ENCODE peak calls at places on chromosomes 7 and 10, in six cellular contexts. F is GM23338, W is right cardiac atrium, B is heart right ventricle, Y is lower lobe of right lung, R is aorta. S is an unnamed sample.

GRCh38 chr10:4243651-4244050 is 458.6 kb upstream of the KLF6 start:
- ATAC-seq in F (no peak), W (peak; percentile 82), Y (no peak), R (peak; percentile 86), B (peak; percentile 57), S (peak; percentile 90)

GRCh38 chr7:151339651-151340377 is 1.8 kb upstream of the NUB1 start:
- ATAC-seq in Y (no peak), W (no peak), R (no peak), B (no peak), F (no peak), S (no peak)

GRCh38 chr7:72467237-72467636 is 55.1 kb upstream of the CALN1 start:
- ATAC-seq in W (no peak), F (no peak), R (no peak), Y (no peak), B (no peak), S (no peak)

GRCh38 chr7:98368721-98369120 is 32.2 kb downstream of the BAIAP2L1 start:
- ATAC-seq in W (no peak), Y (no peak), F (no peak), B (no peak), R (no peak), S (no peak)

GRCh38 chr7:127909424-127910152 is 121.6 kb downstream of the LRRC4 start:
- ATAC-seq in Y (no peak), F (no peak), R (no peak), B (no peak), W (no peak), S (no peak)

GRCh38 chr7:155310425-155311114 is 12.9 kb downstream of the INSIG1 start:
- ATAC-seq in R (no peak), B (no peak), W (no peak), Y (no peak), F (no peak), S (no peak)

GRCh38 chr7:130365511-130366441 is 14.5 kb upstream of the CPA1 start:
- ATAC-seq in R (no peak), Y (no peak), B (no peak), F (peak; percentile 74), W (no peak), S (peak; percentile 25)

GRCh38 chr7:64463636-64464375 is 99.1 kb downstream of the ZNF680 start:
- ATAC-seq in R (peak; percentile 94), F (peak; percentile 61), Y (peak; percentile 88), B (peak; percentile 100), W (peak; percentile 100), S (peak; percentile 89)

GRCh38 chr10:33161550-33162247 is 172.8 kb downstream of the NRP1 start:
- ATAC-seq in Y (no peak), R (no peak), F (no peak), B (no peak), W (no peak), S (no peak)

GRCh38 chr10:34748767-34749166 is 66.3 kb downstream of the PARD3 start:
- ATAC-seq in Y (no peak), F (no peak), B (no peak), W (no peak), R (no peak), S (no peak)

GRCh38 chr10:33153968-33154327 is 180.5 kb downstream of the NRP1 start:
- ATAC-seq in F (no peak), R (no peak), B (no peak), W (no peak), Y (no peak), S (no peak)

GRCh38 chr7:137870078-137870477 is 23.3 kb upstream of the DGKI start:
- ATAC-seq in W (no peak), Y (no peak), R (no peak), F (no peak), B (no peak), S (no peak)

GRCh38 chr7:22173884-22174573 is 182.9 kb downstream of the RAPGEF5 start:
- ATAC-seq in R (no peak), F (no peak), Y (no peak), W (peak; percentile 73), B (no peak), S (no peak)

GRCh38 chr10:3486346-3487065 is 298.5 kb downstream of the KLF6 start:
- ATAC-seq in Y (peak; percentile 79), F (peak; percentile 95), W (no peak), R (no peak), B (no peak), S (no peak)

GRCh38 chr10:49508654-49509053 is 30.3 kb downstream of the ERCC6 start:
- ATAC-seq in Y (no peak), R (no peak), B (no peak), W (no peak), F (no peak), S (no peak)

DNA sequence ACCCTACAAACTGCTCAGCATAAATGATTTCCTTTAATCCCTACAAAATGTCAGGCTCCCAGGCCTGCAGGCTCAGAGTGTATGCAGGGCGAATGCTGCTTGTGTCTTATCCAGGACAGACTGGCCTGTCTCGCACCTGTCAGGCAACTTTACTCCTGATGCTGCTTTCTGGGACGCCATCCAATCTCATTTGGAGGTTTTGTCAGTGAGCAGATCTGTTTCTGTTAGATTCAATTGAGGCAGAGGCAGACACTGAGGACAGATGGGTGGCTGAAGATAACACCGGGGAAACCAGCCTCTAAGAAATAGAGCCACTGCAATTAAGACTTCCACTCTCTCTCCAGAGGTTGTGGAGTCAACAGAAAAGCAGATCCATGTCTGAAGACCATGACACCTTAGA is 115.6 kb downstream of the DPP6 start:
- ATAC-seq in W (no peak), R (no peak), F (no peak), Y (no peak), B (no peak), S (no peak)
- H3K4me3 ChIP-seq in W (no peak overlapping the region), R (no peak overlapping the region), F (no peak overlapping the region), Y (no peak overlapping the region), B (no peak overlapping the region), S (no peak overlapping the region)

GRCh38 chr10:8075282-8076260 is 21.1 kb downstream of the GATA3 start:
- ATAC-seq in W (no peak), R (no peak), B (no peak), Y (no peak), F (peak; percentile 22), S (no peak)
- H3K4me3 ChIP-seq in W (no peak overlapping the region), R (no peak overlapping the region), B (no peak overlapping the region), Y (no peak overlapping the region), F (peak overlapping the region; percentile 3), S (no peak overlapping the region)

DNA sequence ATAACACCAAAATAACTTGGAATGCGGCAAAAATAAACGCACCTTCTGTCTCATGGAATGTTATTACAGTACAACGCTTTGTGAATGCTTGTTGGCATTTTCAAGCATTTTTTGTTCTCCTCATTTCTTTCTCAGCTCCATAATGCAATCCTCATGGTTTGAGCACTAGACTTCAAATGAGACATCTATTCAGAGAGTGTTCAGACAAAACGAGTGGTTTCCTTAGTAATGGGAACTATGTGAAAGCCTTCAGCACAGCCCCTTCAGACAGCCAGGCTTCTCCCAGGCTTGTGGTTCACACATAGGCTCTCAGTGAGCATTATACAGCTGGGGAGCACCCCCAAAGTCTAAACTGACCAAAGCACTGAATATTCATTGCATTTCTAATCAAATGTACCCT is 8.6 kb upstream of the LRRN3 start:
- ATAC-seq in W (no peak), R (no peak), Y (no peak), F (peak; percentile 48), B (no peak), S (no peak)
- H3K4me3 ChIP-seq in W (no peak overlapping the region), R (peak overlapping the region; percentile 41), Y (no peak overlapping the region), F (no peak overlapping the region), B (no peak overlapping the region), S (no peak overlapping the region)

GRCh38 chr7:17937506-17938115 is 2.7 kb downstream of the SNX13 start:
- ATAC-seq in B (no peak), F (no peak), W (no peak), R (no peak), Y (no peak), S (no peak)
- H3K4me3 ChIP-seq in B (peak overlapping the region; percentile 95), F (peak overlapping the region; percentile 85), W (peak overlapping the region; percentile 12), R (no peak overlapping the region), Y (no peak overlapping the region), S (peak overlapping the region; percentile 92)

GRCh38 chr7:28853150-28853549 is 105.0 kb downstream of the TRIL start:
- ATAC-seq in F (no peak), R (no peak), B (no peak), Y (no peak), W (no peak), S (no peak)
- H3K4me3 ChIP-seq in F (peak overlapping the region; percentile 81), R (no peak overlapping the region), B (no peak overlapping the region), Y (no peak overlapping the region), W (peak overlapping the region; percentile 66), S (no peak overlapping the region)

GRCh38 chr10:81875680-81876252 is 772 bp downstream of the NRG3 start:
- ATAC-seq in B (no peak), Y (peak; percentile 4), F (peak; percentile 8), R (no peak), W (peak; percentile 13), S (no peak)

GRCh38 chr10:81873932-81874816 is 820 bp upstream of the NRG3 start:
- ATAC-seq in R (peak; percentile 16), F (peak; percentile 84), B (peak; percentile 67), W (peak; percentile 75), Y (peak; percentile 91), S (peak; percentile 19)

GRCh38 chr10:81873231-81873931 is 1.6 kb upstream of the NRG3 start:
- ATAC-seq in Y (no peak), B (no peak), W (no peak), F (no peak), R (no peak), S (no peak)

GRCh38 chr10:81874878-81875679 is at the start of gene NRG3:
- ATAC-seq in B (no peak), Y (peak; percentile 46), W (peak; percentile 30), R (no peak), F (no peak), S (peak; percentile 22)

DNA sequence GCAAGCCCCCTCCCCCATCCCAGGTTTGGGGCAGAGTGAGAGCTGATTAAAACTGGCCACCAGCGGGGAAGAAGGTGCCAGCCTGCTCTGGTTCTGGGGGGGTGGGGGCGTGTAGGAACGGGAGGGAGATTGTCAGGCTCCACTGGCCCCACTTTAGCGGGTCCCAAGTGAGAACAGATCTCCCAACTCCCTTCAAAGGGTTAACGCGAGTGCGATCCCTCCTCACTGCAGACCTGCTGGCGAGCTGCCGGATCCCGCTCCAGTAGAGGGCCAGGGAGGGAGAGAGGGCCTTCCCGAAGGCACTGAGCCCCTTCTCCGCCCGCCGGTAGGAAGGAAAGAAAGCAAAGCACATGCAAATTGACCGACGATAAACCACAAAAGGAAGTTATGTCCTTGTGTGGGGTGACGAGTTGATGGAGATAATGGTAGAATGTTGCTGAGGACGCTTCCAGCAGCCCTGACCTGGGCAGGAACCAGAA is 1.3 kb downstream of the NRG3 start:
- ATAC-seq in W (peak; percentile 59), Y (no peak), R (no peak), B (no peak), F (peak; percentile 68), S (no peak)
- H3K4me3 ChIP-seq in W (peak overlapping the region; percentile 2), Y (peak overlapping the region; percentile 53), R (no peak overlapping the region), B (peak overlapping the region; percentile 27), F (peak overlapping the region; percentile 70), S (peak overlapping the region; percentile 51)

S was measured in gastroesophageal sphincter.